ENCODE peak calls at places on chromosomes 13 and 19, in nine cellular contexts. One of them, this sample, is unnamed.

GRCh38 chr13:31234729-31235128 is 35.0 kb downstream of the B3GLCT start:
- DNase-seq in tibial artery: no peak
- DNase-seq in choroid plexus epithelial cell: peak
- DNase-seq in naive thymus-derived CD4-positive, alpha-beta T cell: no peak
- DNase-seq in fibroblast of villous mesenchyme: no peak
- DNase-seq in cardiac muscle cell: no peak
- DNase-seq in fibroblast of the aortic adventitia: no peak
- DNase-seq in stomach: no peak
- DNase-seq in psoas muscle: no peak
- DNase-seq in this sample: peak

GRCh38 chr13:33490461-33491327 is 205.1 kb upstream of the STARD13 start:
- DNase-seq in naive thymus-derived CD4-positive, alpha-beta T cell: no peak
- DNase-seq in fibroblast of villous mesenchyme: no peak
- DNase-seq in choroid plexus epithelial cell: peak
- DNase-seq in fibroblast of the aortic adventitia: peak
- DNase-seq in psoas muscle: no peak
- DNase-seq in stomach: no peak
- DNase-seq in cardiac muscle cell: no peak
- DNase-seq in tibial artery: no peak
- DNase-seq in this sample: peak

GRCh38 chr13:27909378-27909777 is 10.4 kb upstream of the PDX1 start:
- DNase-seq in tibial artery: no peak
- DNase-seq in fibroblast of the aortic adventitia: no peak
- DNase-seq in fibroblast of villous mesenchyme: no peak
- DNase-seq in naive thymus-derived CD4-positive, alpha-beta T cell: no peak
- DNase-seq in stomach: no peak
- DNase-seq in cardiac muscle cell: no peak
- DNase-seq in choroid plexus epithelial cell: no peak
- DNase-seq in psoas muscle: no peak
- DNase-seq in this sample: no peak

GRCh38 chr13:92843549-92843948 is 383.1 kb upstream of the GPC6 start:
- DNase-seq in fibroblast of villous mesenchyme: peak
- DNase-seq in psoas muscle: no peak
- DNase-seq in fibroblast of the aortic adventitia: peak
- DNase-seq in cardiac muscle cell: no peak
- DNase-seq in naive thymus-derived CD4-positive, alpha-beta T cell: no peak
- DNase-seq in stomach: no peak
- DNase-seq in tibial artery: no peak
- DNase-seq in choroid plexus epithelial cell: peak
- DNase-seq in this sample: peak

GRCh38 chr13:64675256-64675892 is 2554.8 kb downstream of the PCDH9 start:
- DNase-seq in tibial artery: no peak
- DNase-seq in naive thymus-derived CD4-positive, alpha-beta T cell: no peak
- DNase-seq in cardiac muscle cell: no peak
- DNase-seq in choroid plexus epithelial cell: peak
- DNase-seq in fibroblast of the aortic adventitia: peak
- DNase-seq in stomach: no peak
- DNase-seq in psoas muscle: no peak
- DNase-seq in fibroblast of villous mesenchyme: no peak
- DNase-seq in this sample: peak

GRCh38 chr13:43271152-43271551 is 247.8 kb downstream of the DNAJC15 start:
- DNase-seq in naive thymus-derived CD4-positive, alpha-beta T cell: no peak
- DNase-seq in choroid plexus epithelial cell: no peak
- DNase-seq in fibroblast of the aortic adventitia: no peak
- DNase-seq in stomach: no peak
- DNase-seq in cardiac muscle cell: no peak
- DNase-seq in psoas muscle: no peak
- DNase-seq in tibial artery: no peak
- DNase-seq in fibroblast of villous mesenchyme: no peak
- DNase-seq in this sample: no peak

GRCh38 chr13:95258619-95259194 is 42.5 kb downstream of the ABCC4 start:
- DNase-seq in naive thymus-derived CD4-positive, alpha-beta T cell: no peak
- DNase-seq in tibial artery: no peak
- DNase-seq in fibroblast of the aortic adventitia: no peak
- DNase-seq in cardiac muscle cell: no peak
- DNase-seq in choroid plexus epithelial cell: no peak
- DNase-seq in stomach: no peak
- DNase-seq in psoas muscle: no peak
- DNase-seq in fibroblast of villous mesenchyme: no peak
- DNase-seq in this sample: no peak

GRCh38 chr19:3175761-3176714 is 2.5 kb upstream of the S1PR4 start:
- DNase-seq in cardiac muscle cell: no peak
- DNase-seq in tibial artery: no peak
- DNase-seq in psoas muscle: no peak
- DNase-seq in choroid plexus epithelial cell: peak
- DNase-seq in fibroblast of the aortic adventitia: peak
- DNase-seq in naive thymus-derived CD4-positive, alpha-beta T cell: no peak
- DNase-seq in fibroblast of villous mesenchyme: peak
- DNase-seq in stomach: peak
- DNase-seq in this sample: peak

GRCh38 chr13:31236211-31236786 is 36.5 kb downstream of the B3GLCT start:
- DNase-seq in stomach: no peak
- DNase-seq in cardiac muscle cell: peak
- DNase-seq in fibroblast of the aortic adventitia: peak
- DNase-seq in naive thymus-derived CD4-positive, alpha-beta T cell: no peak
- DNase-seq in psoas muscle: no peak
- DNase-seq in fibroblast of villous mesenchyme: peak
- DNase-seq in tibial artery: no peak
- DNase-seq in choroid plexus epithelial cell: peak
- DNase-seq in this sample: peak

GRCh38 chr13:68608147-68608546 is 1378.0 kb upstream of the PCDH9 start:
- DNase-seq in naive thymus-derived CD4-positive, alpha-beta T cell: no peak
- DNase-seq in choroid plexus epithelial cell: no peak
- DNase-seq in cardiac muscle cell: no peak
- DNase-seq in stomach: no peak
- DNase-seq in fibroblast of villous mesenchyme: no peak
- DNase-seq in tibial artery: no peak
- DNase-seq in psoas muscle: no peak
- DNase-seq in fibroblast of the aortic adventitia: no peak
- DNase-seq in this sample: no peak

GRCh38 chr13:92967923-92968322 is 258.7 kb upstream of the GPC6 start:
- DNase-seq in stomach: no peak
- DNase-seq in fibroblast of the aortic adventitia: peak
- DNase-seq in fibroblast of villous mesenchyme: peak
- DNase-seq in psoas muscle: no peak
- DNase-seq in choroid plexus epithelial cell: peak
- DNase-seq in tibial artery: no peak
- DNase-seq in naive thymus-derived CD4-positive, alpha-beta T cell: no peak
- DNase-seq in cardiac muscle cell: no peak
- DNase-seq in this sample: peak

GRCh38 chr13:105796081-105796480 is 739.4 kb downstream of the EFNB2 start:
- DNase-seq in tibial artery: no peak
- DNase-seq in fibroblast of the aortic adventitia: no peak
- DNase-seq in stomach: no peak
- DNase-seq in fibroblast of villous mesenchyme: no peak
- DNase-seq in choroid plexus epithelial cell: no peak
- DNase-seq in naive thymus-derived CD4-positive, alpha-beta T cell: no peak
- DNase-seq in cardiac muscle cell: no peak
- DNase-seq in psoas muscle: no peak
- DNase-seq in this sample: no peak

GRCh38 chr13:69857188-69857821 is 250.3 kb upstream of the ATXN8OS start:
- DNase-seq in fibroblast of villous mesenchyme: peak
- DNase-seq in cardiac muscle cell: peak
- DNase-seq in fibroblast of the aortic adventitia: peak
- DNase-seq in stomach: no peak
- DNase-seq in tibial artery: no peak
- DNase-seq in naive thymus-derived CD4-positive, alpha-beta T cell: no peak
- DNase-seq in choroid plexus epithelial cell: peak
- DNase-seq in psoas muscle: no peak
- DNase-seq in this sample: peak

GRCh38 chr19:584240-585001 is 5.3 kb upstream of the HCN2 start:
- DNase-seq in fibroblast of the aortic adventitia: peak
- DNase-seq in tibial artery: no peak
- DNase-seq in stomach: peak
- DNase-seq in fibroblast of villous mesenchyme: peak
- DNase-seq in psoas muscle: peak
- DNase-seq in cardiac muscle cell: peak
- DNase-seq in choroid plexus epithelial cell: peak
- DNase-seq in naive thymus-derived CD4-positive, alpha-beta T cell: peak
- DNase-seq in this sample: peak

GRCh38 chr13:109816112-109816978 is 30.0 kb upstream of the IRS2 start:
- DNase-seq in fibroblast of villous mesenchyme: no peak
- DNase-seq in fibroblast of the aortic adventitia: no peak
- DNase-seq in stomach: no peak
- DNase-seq in choroid plexus epithelial cell: no peak
- DNase-seq in psoas muscle: no peak
- DNase-seq in naive thymus-derived CD4-positive, alpha-beta T cell: no peak
- DNase-seq in cardiac muscle cell: no peak
- DNase-seq in tibial artery: no peak
- DNase-seq in this sample: peak

GRCh38 chr19:58558066-58558622 is at the start of gene UBE2M:
- DNase-seq in fibroblast of villous mesenchyme: peak
- DNase-seq in cardiac muscle cell: peak
- DNase-seq in naive thymus-derived CD4-positive, alpha-beta T cell: peak
- DNase-seq in choroid plexus epithelial cell: peak
- DNase-seq in stomach: peak
- DNase-seq in psoas muscle: peak
- DNase-seq in tibial artery: peak
- DNase-seq in fibroblast of the aortic adventitia: peak
- DNase-seq in this sample: peak

GRCh38 chr13:46170687-46171086 is 11.3 kb downstream of the LCP1 start:
- DNase-seq in fibroblast of villous mesenchyme: peak
- DNase-seq in naive thymus-derived CD4-positive, alpha-beta T cell: no peak
- DNase-seq in fibroblast of the aortic adventitia: no peak
- DNase-seq in stomach: no peak
- DNase-seq in cardiac muscle cell: peak
- DNase-seq in tibial artery: no peak
- DNase-seq in choroid plexus epithelial cell: peak
- DNase-seq in psoas muscle: no peak
- DNase-seq in this sample: peak

DNA sequence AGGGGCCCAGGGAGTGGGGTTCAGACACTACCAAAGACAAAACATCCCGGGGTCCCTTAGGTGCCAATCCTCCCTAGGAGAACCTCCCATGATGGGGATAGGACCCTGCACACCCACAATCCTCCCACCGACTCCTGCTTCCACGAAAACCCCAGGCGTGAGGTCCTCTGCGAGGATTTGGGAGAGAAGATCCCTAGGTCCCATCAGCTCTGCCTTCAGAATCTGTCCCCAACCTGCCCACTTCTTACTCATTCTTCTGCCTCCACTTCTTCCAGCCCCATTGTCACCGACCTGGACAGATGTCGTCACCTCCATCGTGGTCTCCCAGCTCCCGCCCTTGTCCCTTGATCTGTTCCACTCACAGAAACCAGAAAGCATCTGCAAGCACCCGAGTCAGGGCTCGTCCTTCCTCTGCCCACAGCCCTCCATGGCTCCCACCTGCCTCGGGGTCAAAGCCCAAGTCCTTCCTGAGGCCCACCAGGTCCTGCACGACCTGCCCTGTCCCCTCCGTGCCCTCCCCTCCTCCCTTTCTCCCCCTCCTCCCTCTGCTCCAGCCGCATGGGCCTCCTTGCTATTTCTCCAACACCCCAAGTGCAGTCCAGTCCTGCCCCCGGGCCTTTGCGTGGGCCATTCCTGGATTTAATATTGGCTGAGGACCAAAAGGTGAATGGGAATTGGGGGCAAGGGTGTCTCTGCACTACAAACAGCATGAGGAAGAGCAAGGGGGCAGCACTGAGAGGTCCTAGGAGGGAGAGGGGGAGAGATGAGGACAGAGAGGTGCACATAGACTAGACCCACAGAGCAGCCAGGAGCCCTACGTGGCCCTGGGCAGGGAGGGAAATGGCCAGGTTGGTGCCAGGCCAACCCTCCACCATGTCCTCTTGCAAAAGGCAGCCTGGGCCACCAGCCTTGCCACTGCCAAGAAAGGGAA is 51.3 kb downstream of the PTPRS start:
- DNase-seq in psoas muscle: no peak
- DNase-seq in fibroblast of the aortic adventitia: no peak
- DNase-seq in choroid plexus epithelial cell: no peak
- DNase-seq in fibroblast of villous mesenchyme: no peak
- DNase-seq in tibial artery: no peak
- DNase-seq in cardiac muscle cell: no peak
- DNase-seq in naive thymus-derived CD4-positive, alpha-beta T cell: no peak
- DNase-seq in stomach: no peak
- DNase-seq in this sample: no peak
- H3K4me3 ChIP-seq in psoas muscle: no peak
- H3K4me3 ChIP-seq in fibroblast of the aortic adventitia: no peak
- H3K4me3 ChIP-seq in choroid plexus epithelial cell: no peak
- H3K4me3 ChIP-seq in fibroblast of villous mesenchyme: no peak
- H3K4me3 ChIP-seq in tibial artery: no peak
- H3K4me3 ChIP-seq in cardiac muscle cell: no peak
- H3K4me3 ChIP-seq in naive thymus-derived CD4-positive, alpha-beta T cell: no peak
- H3K4me3 ChIP-seq in stomach: no peak
- H3K4me3 ChIP-seq in this sample: no peak

DNA sequence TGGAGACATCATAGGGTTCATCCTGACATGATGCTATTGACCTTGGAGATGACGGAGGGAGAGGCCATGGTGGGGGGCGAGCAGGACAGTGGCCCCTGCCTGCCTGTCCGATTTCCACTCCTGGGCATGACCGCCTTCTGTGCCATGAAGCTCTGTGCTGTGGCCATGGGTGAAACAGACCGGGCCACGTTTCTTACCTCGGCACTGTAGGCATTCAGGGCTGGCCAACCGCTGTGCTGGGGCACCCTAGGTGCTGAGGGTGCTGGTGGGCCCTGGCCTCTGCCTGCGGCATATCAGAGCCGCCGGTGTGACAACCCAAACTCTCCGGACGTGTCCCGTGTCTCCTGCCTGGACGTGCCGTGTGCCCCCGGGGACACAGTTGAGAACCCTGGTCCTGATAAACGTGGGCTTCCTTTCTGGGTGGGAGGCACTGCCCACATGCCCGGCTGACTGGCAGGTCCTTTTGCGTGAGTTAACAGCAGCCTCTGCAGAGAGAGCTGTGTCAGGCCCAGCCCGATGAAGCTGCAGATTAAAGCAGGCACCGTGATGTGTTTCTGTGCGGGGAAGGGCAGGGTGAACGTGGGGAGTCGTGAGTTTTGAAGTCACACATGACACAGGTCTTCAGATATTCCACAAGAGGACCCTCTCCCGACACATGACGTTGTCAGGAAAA is 46.5 kb downstream of the TMEM255B start:
- DNase-seq in choroid plexus epithelial cell: no peak
- DNase-seq in cardiac muscle cell: no peak
- DNase-seq in psoas muscle: peak
- DNase-seq in stomach: no peak
- DNase-seq in tibial artery: no peak
- DNase-seq in naive thymus-derived CD4-positive, alpha-beta T cell: no peak
- DNase-seq in fibroblast of the aortic adventitia: no peak
- DNase-seq in fibroblast of villous mesenchyme: no peak
- DNase-seq in this sample: no peak
- H3K4me3 ChIP-seq in choroid plexus epithelial cell: no peak
- H3K4me3 ChIP-seq in cardiac muscle cell: no peak
- H3K4me3 ChIP-seq in psoas muscle: no peak
- H3K4me3 ChIP-seq in stomach: no peak
- H3K4me3 ChIP-seq in tibial artery: no peak
- H3K4me3 ChIP-seq in naive thymus-derived CD4-positive, alpha-beta T cell: no peak
- H3K4me3 ChIP-seq in fibroblast of the aortic adventitia: no peak
- H3K4me3 ChIP-seq in fibroblast of villous mesenchyme: no peak
- H3K4me3 ChIP-seq in this sample: no peak

GRCh38 chr19:49930483-49931011 is 1.2 kb upstream of the NUP62 start:
- DNase-seq in tibial artery: no peak
- DNase-seq in fibroblast of villous mesenchyme: no peak
- DNase-seq in cardiac muscle cell: no peak
- DNase-seq in fibroblast of the aortic adventitia: peak
- DNase-seq in naive thymus-derived CD4-positive, alpha-beta T cell: no peak
- DNase-seq in choroid plexus epithelial cell: no peak
- DNase-seq in stomach: no peak
- DNase-seq in psoas muscle: peak
- DNase-seq in this sample: peak
- H3K4me3 ChIP-seq in tibial artery: peak
- H3K4me3 ChIP-seq in fibroblast of villous mesenchyme: peak
- H3K4me3 ChIP-seq in cardiac muscle cell: peak
- H3K4me3 ChIP-seq in fibroblast of the aortic adventitia: peak
- H3K4me3 ChIP-seq in naive thymus-derived CD4-positive, alpha-beta T cell: peak
- H3K4me3 ChIP-seq in choroid plexus epithelial cell: peak
- H3K4me3 ChIP-seq in stomach: no peak
- H3K4me3 ChIP-seq in psoas muscle: peak
- H3K4me3 ChIP-seq in this sample: peak

GRCh38 chr19:40217921-40218890 is at the start of gene TTC9B:
- DNase-seq in psoas muscle: no peak
- DNase-seq in naive thymus-derived CD4-positive, alpha-beta T cell: peak
- DNase-seq in fibroblast of the aortic adventitia: no peak
- DNase-seq in cardiac muscle cell: peak
- DNase-seq in stomach: no peak
- DNase-seq in fibroblast of villous mesenchyme: no peak
- DNase-seq in choroid plexus epithelial cell: peak
- DNase-seq in tibial artery: no peak
- DNase-seq in this sample: no peak
- H3K4me3 ChIP-seq in psoas muscle: peak
- H3K4me3 ChIP-seq in naive thymus-derived CD4-positive, alpha-beta T cell: no peak
- H3K4me3 ChIP-seq in fibroblast of the aortic adventitia: peak
- H3K4me3 ChIP-seq in cardiac muscle cell: no peak
- H3K4me3 ChIP-seq in stomach: no peak
- H3K4me3 ChIP-seq in fibroblast of villous mesenchyme: no peak
- H3K4me3 ChIP-seq in choroid plexus epithelial cell: no peak
- H3K4me3 ChIP-seq in tibial artery: no peak
- H3K4me3 ChIP-seq in this sample: no peak